ENCODE peak calls at places on chromosomes 13 and 19, in seven cellular contexts. One of them, this sample, is unnamed.

GRCh38 chr19:31270897-31271568 is 78.2 kb downstream of the TSHZ3 start:
- DNase-seq in breast epithelium: no peak
- DNase-seq in CD4-positive, alpha-beta memory T cell: no peak
- DNase-seq in BE2C: peak; percentile 43
- DNase-seq in GM23338: no peak
- DNase-seq in Peyer's patch: no peak
- DNase-seq in CD4-positive, CD25-positive, alpha-beta regulatory T cell: no peak
- DNase-seq in this sample: no peak

GRCh38 chr13:109780880-109781383 is 5.5 kb downstream of the IRS2 start:
- DNase-seq in CD4-positive, CD25-positive, alpha-beta regulatory T cell: no peak
- DNase-seq in breast epithelium: no peak
- DNase-seq in Peyer's patch: no peak
- DNase-seq in CD4-positive, alpha-beta memory T cell: no peak
- DNase-seq in GM23338: no peak
- DNase-seq in BE2C: no peak
- DNase-seq in this sample: no peak

GRCh38 chr19:34350161-34350561 is 14.8 kb upstream of the GPI start:
- DNase-seq in CD4-positive, CD25-positive, alpha-beta regulatory T cell: peak; percentile 86
- DNase-seq in Peyer's patch: peak; percentile 69
- DNase-seq in CD4-positive, alpha-beta memory T cell: peak; percentile 84
- DNase-seq in breast epithelium: no peak
- DNase-seq in GM23338: no peak
- DNase-seq in BE2C: no peak
- DNase-seq in this sample: no peak

GRCh38 chr13:22161871-22162270 is 491.0 kb downstream of the FGF9 start:
- DNase-seq in GM23338: no peak
- DNase-seq in Peyer's patch: no peak
- DNase-seq in CD4-positive, alpha-beta memory T cell: peak; percentile 36
- DNase-seq in breast epithelium: no peak
- DNase-seq in BE2C: no peak
- DNase-seq in CD4-positive, CD25-positive, alpha-beta regulatory T cell: no peak
- DNase-seq in this sample: no peak

GRCh38 chr13:67001363-67001762 is 228.8 kb downstream of the PCDH9 start:
- DNase-seq in CD4-positive, alpha-beta memory T cell: no peak
- DNase-seq in breast epithelium: no peak
- DNase-seq in CD4-positive, CD25-positive, alpha-beta regulatory T cell: no peak
- DNase-seq in GM23338: peak; percentile 1
- DNase-seq in BE2C: no peak
- DNase-seq in Peyer's patch: no peak
- DNase-seq in this sample: no peak

GRCh38 chr19:33493401-33494275 is 28.0 kb downstream of the PEPD start:
- DNase-seq in breast epithelium: no peak
- DNase-seq in Peyer's patch: no peak
- DNase-seq in CD4-positive, alpha-beta memory T cell: no peak
- DNase-seq in BE2C: peak; percentile 47
- DNase-seq in CD4-positive, CD25-positive, alpha-beta regulatory T cell: no peak
- DNase-seq in GM23338: no peak
- DNase-seq in this sample: no peak

GRCh38 chr19:3304871-3305423 is 61.4 kb upstream of the NFIC start:
- DNase-seq in GM23338: peak; percentile 87
- DNase-seq in breast epithelium: peak; percentile 79
- DNase-seq in Peyer's patch: peak; percentile 82
- DNase-seq in CD4-positive, CD25-positive, alpha-beta regulatory T cell: peak; percentile 74
- DNase-seq in CD4-positive, alpha-beta memory T cell: peak; percentile 76
- DNase-seq in BE2C: peak; percentile 76
- DNase-seq in this sample: peak; percentile 41

GRCh38 chr13:113904411-113904810 is 40.5 kb upstream of the GAS6 start:
- DNase-seq in BE2C: peak; percentile 73
- DNase-seq in Peyer's patch: peak; percentile 82
- DNase-seq in breast epithelium: peak; percentile 42
- DNase-seq in GM23338: peak; percentile 73
- DNase-seq in CD4-positive, CD25-positive, alpha-beta regulatory T cell: no peak
- DNase-seq in CD4-positive, alpha-beta memory T cell: peak; percentile 19
- DNase-seq in this sample: no peak

GRCh38 chr19:2516727-2517126 is 40.8 kb downstream of the GADD45B start:
- DNase-seq in BE2C: no peak
- DNase-seq in CD4-positive, alpha-beta memory T cell: no peak
- DNase-seq in CD4-positive, CD25-positive, alpha-beta regulatory T cell: no peak
- DNase-seq in breast epithelium: no peak
- DNase-seq in GM23338: no peak
- DNase-seq in Peyer's patch: no peak
- DNase-seq in this sample: no peak

GRCh38 chr13:98839826-98840769 is 87.6 kb upstream of the SLC15A1 start:
- DNase-seq in GM23338: peak; percentile 90
- DNase-seq in BE2C: peak; percentile 78
- DNase-seq in CD4-positive, CD25-positive, alpha-beta regulatory T cell: peak; percentile 13
- DNase-seq in Peyer's patch: peak; percentile 78
- DNase-seq in CD4-positive, alpha-beta memory T cell: no peak
- DNase-seq in breast epithelium: no peak
- DNase-seq in this sample: peak; percentile 65

GRCh38 chr13:86445584-86446140 is 646.4 kb upstream of the SLITRK6 start:
- DNase-seq in GM23338: no peak
- DNase-seq in BE2C: no peak
- DNase-seq in CD4-positive, CD25-positive, alpha-beta regulatory T cell: no peak
- DNase-seq in Peyer's patch: no peak
- DNase-seq in breast epithelium: no peak
- DNase-seq in CD4-positive, alpha-beta memory T cell: no peak
- DNase-seq in this sample: no peak

GRCh38 chr13:113929628-113930615 is 44.0 kb downstream of the C13orf46 start:
- DNase-seq in breast epithelium: peak; percentile 36
- DNase-seq in CD4-positive, CD25-positive, alpha-beta regulatory T cell: no peak
- DNase-seq in CD4-positive, alpha-beta memory T cell: no peak
- DNase-seq in GM23338: peak; percentile 23
- DNase-seq in Peyer's patch: peak; percentile 27
- DNase-seq in BE2C: no peak
- DNase-seq in this sample: no peak

GRCh38 chr19:55640043-55640576 is 692 bp upstream of the ZNF580 start:
- DNase-seq in Peyer's patch: peak; percentile 89
- DNase-seq in CD4-positive, CD25-positive, alpha-beta regulatory T cell: peak; percentile 75
- DNase-seq in breast epithelium: peak; percentile 71
- DNase-seq in BE2C: peak; percentile 74
- DNase-seq in GM23338: peak; percentile 75
- DNase-seq in CD4-positive, alpha-beta memory T cell: peak; percentile 74
- DNase-seq in this sample: no peak

GRCh38 chr13:113207890-113208423 is 512 bp downstream of the PCID2 start:
- DNase-seq in CD4-positive, alpha-beta memory T cell: no peak
- DNase-seq in CD4-positive, CD25-positive, alpha-beta regulatory T cell: no peak
- DNase-seq in breast epithelium: no peak
- DNase-seq in GM23338: peak; percentile 70
- DNase-seq in BE2C: peak; percentile 56
- DNase-seq in Peyer's patch: no peak
- DNase-seq in this sample: peak; percentile 48

GRCh38 chr13:72805663-72806341 is 23.9 kb downstream of the PIBF1 start:
- DNase-seq in Peyer's patch: no peak
- DNase-seq in breast epithelium: no peak
- DNase-seq in CD4-positive, CD25-positive, alpha-beta regulatory T cell: no peak
- DNase-seq in BE2C: no peak
- DNase-seq in GM23338: no peak
- DNase-seq in CD4-positive, alpha-beta memory T cell: no peak
- DNase-seq in this sample: no peak

GRCh38 chr19:12804051-12804450 is 2.2 kb downstream of the THSD8 start:
- DNase-seq in GM23338: no peak
- DNase-seq in BE2C: no peak
- DNase-seq in Peyer's patch: no peak
- DNase-seq in CD4-positive, CD25-positive, alpha-beta regulatory T cell: no peak
- DNase-seq in breast epithelium: no peak
- DNase-seq in CD4-positive, alpha-beta memory T cell: no peak
- DNase-seq in this sample: no peak

GRCh38 chr13:28579334-28579733 is 79.6 kb upstream of the POMP start:
- DNase-seq in breast epithelium: no peak
- DNase-seq in GM23338: peak; percentile 63
- DNase-seq in Peyer's patch: no peak
- DNase-seq in BE2C: no peak
- DNase-seq in CD4-positive, alpha-beta memory T cell: no peak
- DNase-seq in CD4-positive, CD25-positive, alpha-beta regulatory T cell: no peak
- DNase-seq in this sample: no peak

GRCh38 chr13:26050568-26051230 is 1.1 kb downstream of the SHISA2 start:
- DNase-seq in Peyer's patch: no peak
- DNase-seq in BE2C: peak; percentile 18
- DNase-seq in breast epithelium: no peak
- DNase-seq in CD4-positive, alpha-beta memory T cell: no peak
- DNase-seq in GM23338: peak; percentile 79
- DNase-seq in CD4-positive, CD25-positive, alpha-beta regulatory T cell: no peak
- DNase-seq in this sample: no peak

DNA sequence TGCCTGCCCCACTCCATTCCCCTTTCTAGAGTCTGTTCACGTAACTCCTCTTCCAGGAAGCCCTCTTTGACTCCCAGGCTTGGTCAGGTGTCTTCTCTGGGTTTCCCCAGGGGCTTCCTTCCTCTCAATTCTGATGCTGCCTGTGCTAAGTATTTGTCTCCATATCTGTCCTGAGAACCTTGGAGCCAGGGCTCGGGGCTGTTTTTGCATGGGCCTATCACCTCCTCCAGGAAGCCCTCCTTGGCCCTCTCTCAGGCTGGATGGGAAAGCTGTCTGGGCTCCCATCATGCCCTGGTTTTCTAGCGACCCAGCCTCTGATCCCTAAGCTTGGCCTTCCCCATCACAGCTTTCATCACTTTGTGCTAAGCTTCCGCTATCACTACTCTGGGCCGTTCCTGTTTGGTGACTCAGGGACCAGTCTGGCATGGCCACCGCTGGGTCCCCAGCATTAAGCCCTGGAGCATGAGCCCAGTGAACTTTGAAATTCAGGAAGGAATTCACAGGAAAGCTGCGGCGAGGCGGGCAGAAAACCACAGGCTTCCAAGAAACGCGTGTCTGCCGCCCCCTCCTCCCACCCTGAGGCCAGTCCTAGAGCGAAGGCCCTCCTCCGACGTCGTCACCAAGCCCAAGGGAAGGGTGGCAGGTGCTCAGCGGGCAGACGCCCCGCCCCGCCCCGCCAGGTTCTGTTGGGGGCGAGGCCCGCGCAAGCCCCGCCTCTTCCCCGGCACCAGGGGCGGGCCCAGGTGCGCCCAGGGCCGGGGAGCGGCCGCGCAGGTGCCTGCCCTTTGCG is 482 bp upstream of the SPINT2 start:
- DNase-seq in CD4-positive, alpha-beta memory T cell: peak; percentile 78
- DNase-seq in Peyer's patch: peak; percentile 95
- DNase-seq in GM23338: peak; percentile 93
- DNase-seq in breast epithelium: no peak
- DNase-seq in CD4-positive, CD25-positive, alpha-beta regulatory T cell: peak; percentile 76
- DNase-seq in BE2C: no peak
- DNase-seq in this sample: peak; percentile 85
- H3K4me1 ChIP-seq in CD4-positive, alpha-beta memory T cell: peaks cover 21% of the 10 kb centered on the region
- H3K4me1 ChIP-seq in Peyer's patch: peaks cover 6% of the 10 kb centered on the region
- H3K4me1 ChIP-seq in GM23338: peaks cover 52% of the 10 kb centered on the region
- H3K4me1 ChIP-seq in breast epithelium: no peaks in the 10 kb centered on the region
- H3K4me1 ChIP-seq in CD4-positive, CD25-positive, alpha-beta regulatory T cell: peaks cover 18% of the 10 kb centered on the region
- H3K4me1 ChIP-seq in BE2C: no peaks in the 10 kb centered on the region
- H3K4me1 ChIP-seq in this sample: peaks cover 24% of the 10 kb centered on the region

DNA sequence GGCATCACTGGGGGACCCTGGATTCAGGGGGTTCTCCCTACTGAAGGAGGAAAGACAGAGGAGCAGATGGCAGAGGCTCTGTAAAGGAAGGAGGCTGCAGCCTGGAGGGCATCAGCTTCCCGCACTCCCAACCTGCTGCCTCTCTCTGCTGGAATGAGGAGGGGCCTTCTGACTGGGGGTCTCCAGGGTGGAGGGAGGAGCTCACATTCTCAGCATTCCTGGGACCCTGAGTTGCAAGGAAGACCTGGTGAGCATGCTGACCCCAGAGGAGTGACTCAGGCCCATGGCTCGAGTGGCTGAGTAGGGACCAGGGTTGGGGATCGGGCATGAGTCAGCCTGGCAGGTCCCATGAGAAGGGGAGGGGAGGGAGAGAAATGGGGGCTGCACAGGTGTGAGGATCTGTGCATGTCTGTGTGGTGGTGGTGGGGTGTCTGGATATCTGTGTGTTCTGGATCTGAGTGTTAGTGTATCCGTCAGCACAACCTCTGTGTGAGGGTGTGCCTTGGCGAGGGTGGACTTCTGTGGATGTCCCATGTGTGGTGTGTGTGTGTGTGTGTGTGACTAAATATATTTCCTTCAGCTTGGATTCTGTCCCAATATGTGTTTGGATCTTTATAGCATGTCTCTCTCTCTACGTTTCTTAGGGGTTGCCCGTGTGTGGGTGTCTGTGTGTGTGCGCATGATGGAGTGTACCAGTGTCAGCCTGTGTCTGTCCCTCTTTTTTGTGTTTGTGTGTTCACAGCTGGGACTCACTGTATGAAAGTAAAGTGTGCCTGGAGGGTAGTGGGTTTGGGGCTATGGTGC is 4.6 kb downstream of the AXL start:
- DNase-seq in breast epithelium: no peak
- DNase-seq in Peyer's patch: no peak
- DNase-seq in GM23338: peak; percentile 76
- DNase-seq in CD4-positive, CD25-positive, alpha-beta regulatory T cell: no peak
- DNase-seq in CD4-positive, alpha-beta memory T cell: no peak
- DNase-seq in BE2C: no peak
- DNase-seq in this sample: no peak
- H3K36me3 ChIP-seq in breast epithelium: no peaks in the 10 kb centered on the region
- H3K36me3 ChIP-seq in Peyer's patch: no peaks in the 10 kb centered on the region
- H3K36me3 ChIP-seq in GM23338: no peaks in the 10 kb centered on the region
- H3K36me3 ChIP-seq in CD4-positive, CD25-positive, alpha-beta regulatory T cell: no peaks in the 10 kb centered on the region
- H3K36me3 ChIP-seq in CD4-positive, alpha-beta memory T cell: no peaks in the 10 kb centered on the region
- H3K36me3 ChIP-seq in BE2C: no peaks in the 10 kb centered on the region
- H3K36me3 ChIP-seq in this sample: no peaks in the 10 kb centered on the region

DNA sequence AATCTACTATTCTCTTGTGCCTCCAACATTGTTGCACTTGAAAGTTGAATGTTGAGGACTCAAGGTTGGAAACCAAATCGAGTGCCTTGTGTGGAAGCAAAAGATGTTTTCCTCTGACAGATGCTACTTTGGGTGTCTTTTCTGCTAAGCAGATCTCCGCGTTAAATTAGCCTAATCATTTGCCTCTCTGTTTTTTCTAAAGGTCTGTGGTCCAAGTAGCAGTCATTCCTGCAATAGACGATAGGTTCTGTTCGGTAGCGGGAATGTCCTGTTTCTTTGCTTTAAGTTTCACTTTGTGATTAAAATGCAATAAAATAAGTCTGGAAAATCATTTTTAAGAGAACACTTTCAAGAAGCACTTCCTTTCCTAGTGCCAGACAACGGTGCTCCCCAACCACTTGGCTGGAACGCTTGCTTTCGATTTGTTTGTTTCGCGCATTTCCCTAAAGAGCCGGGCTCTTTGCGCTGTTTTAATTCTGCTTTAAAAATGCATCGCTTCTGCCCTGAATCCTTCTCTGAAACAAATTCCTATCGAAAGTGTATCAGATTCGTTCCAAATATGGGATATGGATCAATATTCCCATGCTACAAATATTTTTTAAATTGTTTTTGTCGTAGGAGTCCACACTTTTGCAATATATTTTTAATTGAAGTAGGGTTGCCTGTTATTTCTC is 14.1 kb downstream of the ZIC2 start:
- DNase-seq in BE2C: no peak
- DNase-seq in CD4-positive, alpha-beta memory T cell: no peak
- DNase-seq in breast epithelium: no peak
- DNase-seq in CD4-positive, CD25-positive, alpha-beta regulatory T cell: peak; percentile 13
- DNase-seq in Peyer's patch: no peak
- DNase-seq in GM23338: peak; percentile 74
- DNase-seq in this sample: no peak
- H3K4me1 ChIP-seq in BE2C: no peaks in the 10 kb centered on the region
- H3K4me1 ChIP-seq in CD4-positive, alpha-beta memory T cell: peaks cover 7% of the 10 kb centered on the region
- H3K4me1 ChIP-seq in breast epithelium: no peaks in the 10 kb centered on the region
- H3K4me1 ChIP-seq in CD4-positive, CD25-positive, alpha-beta regulatory T cell: peaks cover 17% of the 10 kb centered on the region
- H3K4me1 ChIP-seq in Peyer's patch: no peaks in the 10 kb centered on the region
- H3K4me1 ChIP-seq in GM23338: peaks cover 53% of the 10 kb centered on the region
- H3K4me1 ChIP-seq in this sample: no peaks in the 10 kb centered on the region

DNA sequence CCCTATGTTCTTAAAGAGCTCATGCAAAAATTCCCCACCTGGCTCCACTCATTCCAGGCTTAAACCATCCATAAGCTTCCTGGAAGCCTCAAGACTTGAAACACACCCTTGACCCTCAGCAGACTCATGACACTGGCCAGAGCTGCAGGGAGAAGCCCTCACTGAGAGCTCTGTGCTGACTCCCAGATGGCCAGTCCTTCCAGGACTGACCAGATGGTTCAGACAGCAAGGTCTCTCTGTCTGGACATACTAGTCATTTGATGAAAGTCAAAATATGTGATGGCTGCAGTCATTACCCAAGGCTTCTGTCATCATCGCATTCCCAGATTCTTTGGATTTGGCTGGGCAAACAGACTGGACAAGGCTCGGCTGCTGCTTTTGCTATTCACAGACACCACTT is 397.4 kb downstream of the FOXO1 start:
- DNase-seq in CD4-positive, CD25-positive, alpha-beta regulatory T cell: no peak
- DNase-seq in CD4-positive, alpha-beta memory T cell: no peak
- DNase-seq in breast epithelium: no peak
- DNase-seq in GM23338: no peak
- DNase-seq in BE2C: no peak
- DNase-seq in Peyer's patch: no peak
- DNase-seq in this sample: no peak
- H3K36me3 ChIP-seq in CD4-positive, CD25-positive, alpha-beta regulatory T cell: no peaks in the 10 kb centered on the region
- H3K36me3 ChIP-seq in CD4-positive, alpha-beta memory T cell: no peaks in the 10 kb centered on the region
- H3K36me3 ChIP-seq in breast epithelium: no peaks in the 10 kb centered on the region
- H3K36me3 ChIP-seq in GM23338: no peaks in the 10 kb centered on the region
- H3K36me3 ChIP-seq in BE2C: no peaks in the 10 kb centered on the region
- H3K36me3 ChIP-seq in Peyer's patch: no peaks in the 10 kb centered on the region
- H3K36me3 ChIP-seq in this sample: no peaks in the 10 kb centered on the region